ENCODE peak calls at places on chromosomes 11 and 22, in nine cellular contexts. C is stimulated activated CD8-positive, alpha-beta memory T cell treated with anti-CD3 and anti-CD28 coated beads, Interleukin-4, amount 100 ng/mL, for 1 hour; T is heart right ventricle; X is cardiac muscle cell; A is ecto neural progenitor cell; F is stimulated activated CD4-positive, alpha-beta T cell treated with anti-CD3 and anti-CD28 coated beads, Interleukin-15, amount 100 ng/mL, for 24 hours; S is uterus; H is CD4-positive, CD25-positive, alpha-beta regulatory T cell; W is T-helper 17 cell. P is an unnamed sample.
A peak's percentile ranks its signal among the peaks of the same experiment; 100 is the strongest.

GRCh38 chr11:115276182-115276581 is 228.0 kb downstream of the CADM1 start:
- DNase-seq in C (no peak), T (no peak), X (no peak), A (no peak), F (no peak), S (no peak), H (no peak), W (no peak), P (peak; percentile 23)

GRCh38 chr11:34830035-34830434 is 86.1 kb downstream of the APIP start:
- DNase-seq in C (no peak), T (no peak), X (no peak), A (no peak), F (no peak), S (no peak), H (no peak), W (no peak), P (no peak)

GRCh38 chr22:17581631-17582030 is 18.3 kb downstream of the SLC25A18 start:
- DNase-seq in C (no peak), T (no peak), X (no peak), A (no peak), F (no peak), S (no peak), H (no peak), W (no peak), P (no peak)

GRCh38 chr11:76443254-76443935 is 1.4 kb upstream of the EMSY start:
- DNase-seq in C (no peak), T (no peak), X (peak; percentile 28), A (no peak), F (peak; percentile 8), S (no peak), H (no peak), W (no peak), P (no peak)

GRCh38 chr22:36147196-36147788 is 13.3 kb downstream of the APOL3 start:
- DNase-seq in C (no peak), T (no peak), X (no peak), A (no peak), F (no peak), S (no peak), H (no peak), W (no peak), P (no peak)

GRCh38 chr11:36150986-36151385 is 138.2 kb downstream of the COMMD9 start:
- DNase-seq in C (no peak), T (no peak), X (peak; percentile 36), A (no peak), F (no peak), S (no peak), H (no peak), W (no peak), P (no peak)

GRCh38 chr11:35352107-35352888 is 67.1 kb downstream of the SLC1A2 start:
- DNase-seq in C (no peak), T (peak; percentile 54), X (peak; percentile 52), A (no peak), F (no peak), S (peak; percentile 41), H (no peak), W (no peak), P (no peak)

GRCh38 chr11:77191823-77192495 is 63.9 kb downstream of the MYO7A start:
- DNase-seq in C (no peak), T (no peak), X (peak; percentile 64), A (peak; percentile 88), F (peak; percentile 76), S (peak; percentile 38), H (peak; percentile 4), W (peak; percentile 12), P (peak; percentile 72)

GRCh38 chr11:9752091-9752490 is 88.2 kb downstream of the SWAP70 start:
- DNase-seq in C (no peak), T (no peak), X (peak; percentile 55), A (no peak), F (no peak), S (no peak), H (no peak), W (no peak), P (no peak)

GRCh38 chr11:36122715-36123114 is 166.5 kb downstream of the COMMD9 start:
- DNase-seq in C (no peak), T (no peak), X (peak; percentile 15), A (no peak), F (no peak), S (no peak), H (no peak), W (no peak), P (no peak)

GRCh38 chr22:27474112-27474571 is 327.4 kb downstream of the MN1 start:
- DNase-seq in C (no peak), T (no peak), X (no peak), A (no peak), F (no peak), S (no peak), H (no peak), W (no peak), P (no peak)

GRCh38 chr11:77101043-77101537 is 1.6 kb upstream of the OMP start:
- DNase-seq in C (no peak), T (no peak), X (peak; percentile 47), A (no peak), F (peak; percentile 12), S (no peak), H (no peak), W (no peak), P (no peak)

GRCh38 chr11:5689551-5689983 is at the start of gene TRIM22:
- DNase-seq in C (no peak), T (peak; percentile 61), X (peak; percentile 84), A (no peak), F (peak; percentile 55), S (peak; percentile 44), H (peak; percentile 73), W (peak; percentile 23), P (no peak)

GRCh38 chr11:112925516-112926310 is 35.5 kb upstream of the NCAM1 start:
- DNase-seq in C (no peak), T (no peak), X (no peak), A (no peak), F (no peak), S (no peak), H (no peak), W (no peak), P (no peak)

GRCh38 chr11:123409886-123410549 is 20.1 kb upstream of the GRAMD1B start:
- DNase-seq in C (no peak), T (no peak), X (no peak), A (no peak), F (no peak), S (no peak), H (no peak), W (no peak), P (no peak)

GRCh38 chr22:35835998-35836691 is 118.5 kb downstream of the APOL5 start:
- DNase-seq in C (no peak), T (peak; percentile 57), X (peak; percentile 91), A (no peak), F (no peak), S (peak; percentile 61), H (no peak), W (no peak), P (no peak)

GRCh38 chr11:89495951-89496350 is 4.8 kb upstream of the NOX4 start:
- DNase-seq in C (no peak), T (peak; percentile 20), X (peak; percentile 62), A (no peak), F (no peak), S (peak; percentile 16), H (no peak), W (no peak), P (no peak)

GRCh38 chr22:31248965-31249940 is 37.2 kb downstream of the LIMK2 start:
- DNase-seq in C (no peak), T (no peak), X (peak; percentile 31), A (no peak), F (no peak), S (no peak), H (no peak), W (no peak), P (peak; percentile 46)

GRCh38 chr22:35540600-35541253 is at the start of gene RASD2:
- DNase-seq in C (no peak), T (peak; percentile 43), X (peak; percentile 31), A (no peak), F (peak; percentile 64), S (peak; percentile 60), H (peak; percentile 31), W (no peak), P (peak; percentile 45)

GRCh38 chr11:3135491-3136440 is 29.3 kb downstream of the OSBPL5 start:
- DNase-seq in C (no peak), T (no peak), X (no peak), A (peak; percentile 79), F (no peak), S (peak; percentile 14), H (no peak), W (no peak), P (no peak)

GRCh38 chr11:79049627-79050238 is 391.1 kb downstream of the TENM4 start:
- DNase-seq in C (no peak), T (no peak), X (no peak), A (no peak), F (no peak), S (no peak), H (no peak), W (no peak), P (no peak)

GRCh38 chr22:42273855-42274451 is 3.5 kb upstream of the TCF20 start:
- DNase-seq in C (no peak), T (no peak), X (no peak), A (no peak), F (no peak), S (no peak), H (no peak), W (no peak), P (peak; percentile 88)

GRCh38 chr11:58023435-58023931 is at the start of gene OR9Q1:
- DNase-seq in C (no peak), T (no peak), X (no peak), A (no peak), F (no peak), S (no peak), H (no peak), W (no peak), P (no peak)

GRCh38 chr11:11569936-11570491 is 51.8 kb downstream of the GALNT18 start:
- DNase-seq in C (no peak), T (peak; percentile 85), X (peak; percentile 53), A (no peak), F (no peak), S (peak; percentile 61), H (no peak), W (no peak), P (no peak)

GRCh38 chr22:44930016-44930710 is 79.6 kb downstream of the PHF21B start:
- DNase-seq in C (no peak), T (no peak), X (no peak), A (no peak), F (no peak), S (no peak), H (no peak), W (no peak), P (no peak)

GRCh38 chr11:70244698-70245097 is 25.8 kb upstream of the PPFIA1 start:
- DNase-seq in C (no peak), T (no peak), X (peak; percentile 81), A (no peak), F (no peak), S (no peak), H (no peak), W (no peak), P (no peak)

GRCh38 chr11:2655834-2656622 is 43.8 kb downstream of the KCNQ1OT1 start:
- DNase-seq in C (no peak), T (no peak), X (peak; percentile 44), A (no peak), F (no peak), S (no peak), H (no peak), W (no peak), P (no peak)

GRCh38 chr11:73404048-73404447 is 27.8 kb downstream of the RELT start:
- DNase-seq in C (no peak), T (peak; percentile 79), X (peak; percentile 80), A (no peak), F (no peak), S (peak; percentile 54), H (no peak), W (no peak), P (peak; percentile 84)

GRCh38 chr22:45863981-45864751 is 112.8 kb downstream of the WNT7B start:
- DNase-seq in C (peak; percentile 38), T (peak; percentile 63), X (peak; percentile 64), A (peak; percentile 88), F (peak; percentile 87), S (peak; percentile 46), H (peak; percentile 55), W (peak; percentile 67), P (peak; percentile 85)

GRCh38 chr22:49238181-49239141 is 589.2 kb downstream of the BRD1 start:
- DNase-seq in C (no peak), T (no peak), X (no peak), A (peak; percentile 32), F (no peak), S (peak; percentile 40), H (no peak), W (no peak), P (no peak)